ENCODE peak calls at places on chromosomes 3 and 15, in eight cellular contexts. One of them, this sample, is unnamed.

GRCh38 chr3:191070762-191071365 is 128.2 kb upstream of the OSTN start:
- DNase-seq in breast epithelium: no peak
- DNase-seq in foreskin fibroblast: no peak
- DNase-seq in DND-41: no peak
- DNase-seq in heart right ventricle: no peak
- DNase-seq in choroid plexus epithelial cell: peak; percentile 61
- DNase-seq in psoas muscle: no peak
- DNase-seq in colonic mucosa: no peak
- DNase-seq in this sample: peak; percentile 33

GRCh38 chr15:40775007-40775406 is 5.2 kb downstream of the C15orf62 start:
- DNase-seq in foreskin fibroblast: no peak
- DNase-seq in breast epithelium: no peak
- DNase-seq in colonic mucosa: no peak
- DNase-seq in DND-41: no peak
- DNase-seq in psoas muscle: no peak
- DNase-seq in choroid plexus epithelial cell: no peak
- DNase-seq in heart right ventricle: no peak
- DNase-seq in this sample: no peak

GRCh38 chr3:165196577-165197561 is 685 bp upstream of the SLITRK3 start:
- DNase-seq in psoas muscle: peak; percentile 23
- DNase-seq in breast epithelium: no peak
- DNase-seq in heart right ventricle: no peak
- DNase-seq in foreskin fibroblast: no peak
- DNase-seq in colonic mucosa: no peak
- DNase-seq in DND-41: no peak
- DNase-seq in choroid plexus epithelial cell: peak; percentile 3
- DNase-seq in this sample: no peak

GRCh38 chr3:183754052-183754451 is 56.5 kb downstream of the YEATS2 start:
- DNase-seq in psoas muscle: no peak
- DNase-seq in heart right ventricle: no peak
- DNase-seq in DND-41: no peak
- DNase-seq in colonic mucosa: no peak
- DNase-seq in foreskin fibroblast: no peak
- DNase-seq in choroid plexus epithelial cell: no peak
- DNase-seq in breast epithelium: no peak
- DNase-seq in this sample: no peak

GRCh38 chr15:73683624-73684536 is at the start of gene CD276:
- DNase-seq in psoas muscle: peak; percentile 86
- DNase-seq in breast epithelium: peak; percentile 61
- DNase-seq in foreskin fibroblast: peak; percentile 92
- DNase-seq in DND-41: no peak
- DNase-seq in colonic mucosa: peak; percentile 82
- DNase-seq in heart right ventricle: peak; percentile 73
- DNase-seq in choroid plexus epithelial cell: peak; percentile 63
- DNase-seq in this sample: no peak

GRCh38 chr3:82082796-82083195 is 321.4 kb upstream of the GBE1 start:
- DNase-seq in breast epithelium: no peak
- DNase-seq in colonic mucosa: no peak
- DNase-seq in psoas muscle: no peak
- DNase-seq in choroid plexus epithelial cell: peak; percentile 65
- DNase-seq in DND-41: no peak
- DNase-seq in heart right ventricle: no peak
- DNase-seq in foreskin fibroblast: peak; percentile 43
- DNase-seq in this sample: no peak

GRCh38 chr3:110901536-110901935 is 170.1 kb upstream of the NECTIN3 start:
- DNase-seq in breast epithelium: no peak
- DNase-seq in colonic mucosa: no peak
- DNase-seq in DND-41: no peak
- DNase-seq in choroid plexus epithelial cell: no peak
- DNase-seq in heart right ventricle: no peak
- DNase-seq in foreskin fibroblast: no peak
- DNase-seq in psoas muscle: no peak
- DNase-seq in this sample: no peak

GRCh38 chr3:75180945-75181298 is 483.2 kb upstream of the FRG2C start:
- DNase-seq in choroid plexus epithelial cell: no peak
- DNase-seq in DND-41: no peak
- DNase-seq in heart right ventricle: no peak
- DNase-seq in foreskin fibroblast: no peak
- DNase-seq in breast epithelium: no peak
- DNase-seq in psoas muscle: no peak
- DNase-seq in colonic mucosa: no peak
- DNase-seq in this sample: no peak

GRCh38 chr15:74531144-74531811 is 9.7 kb upstream of the ARID3B start:
- DNase-seq in DND-41: no peak
- DNase-seq in choroid plexus epithelial cell: peak; percentile 95
- DNase-seq in psoas muscle: no peak
- DNase-seq in foreskin fibroblast: peak; percentile 80
- DNase-seq in colonic mucosa: no peak
- DNase-seq in heart right ventricle: no peak
- DNase-seq in breast epithelium: no peak
- DNase-seq in this sample: no peak

GRCh38 chr3:141268791-141269190 is 37.2 kb downstream of the PXYLP1 start:
- DNase-seq in heart right ventricle: no peak
- DNase-seq in colonic mucosa: no peak
- DNase-seq in breast epithelium: no peak
- DNase-seq in choroid plexus epithelial cell: no peak
- DNase-seq in DND-41: no peak
- DNase-seq in psoas muscle: no peak
- DNase-seq in foreskin fibroblast: no peak
- DNase-seq in this sample: no peak

GRCh38 chr15:25947336-25948080 is 84.4 kb upstream of the ATP10A start:
- DNase-seq in heart right ventricle: no peak
- DNase-seq in psoas muscle: no peak
- DNase-seq in breast epithelium: no peak
- DNase-seq in choroid plexus epithelial cell: no peak
- DNase-seq in foreskin fibroblast: peak; percentile 14
- DNase-seq in DND-41: no peak
- DNase-seq in colonic mucosa: no peak
- DNase-seq in this sample: peak; percentile 31

GRCh38 chr3:38575279-38575843 is 74.1 kb downstream of the SCN5A start:
- DNase-seq in breast epithelium: no peak
- DNase-seq in heart right ventricle: no peak
- DNase-seq in foreskin fibroblast: peak; percentile 14
- DNase-seq in psoas muscle: no peak
- DNase-seq in DND-41: no peak
- DNase-seq in choroid plexus epithelial cell: no peak
- DNase-seq in colonic mucosa: no peak
- DNase-seq in this sample: no peak

GRCh38 chr15:58684036-58684700 is 65.3 kb downstream of the ADAM10 start:
- DNase-seq in foreskin fibroblast: no peak
- DNase-seq in breast epithelium: no peak
- DNase-seq in choroid plexus epithelial cell: no peak
- DNase-seq in colonic mucosa: no peak
- DNase-seq in psoas muscle: no peak
- DNase-seq in DND-41: no peak
- DNase-seq in heart right ventricle: no peak
- DNase-seq in this sample: peak; percentile 39
- TF ChIP-seq CTCF in foreskin fibroblast: no peak
- TF ChIP-seq CTCF in breast epithelium: no peak
- TF ChIP-seq CTCF in choroid plexus epithelial cell: no peak
- TF ChIP-seq CTCF in colonic mucosa: no peak
- TF ChIP-seq CTCF in psoas muscle: no peak
- TF ChIP-seq CTCF in DND-41: no peak
- TF ChIP-seq CTCF in heart right ventricle: no peak
- TF ChIP-seq CTCF in this sample: no peak

GRCh38 chr15:99275525-99276128 is 24.3 kb downstream of the LRRC28 start:
- DNase-seq in foreskin fibroblast: no peak
- DNase-seq in colonic mucosa: no peak
- DNase-seq in psoas muscle: no peak
- DNase-seq in DND-41: peak; percentile 42
- DNase-seq in heart right ventricle: no peak
- DNase-seq in breast epithelium: no peak
- DNase-seq in choroid plexus epithelial cell: no peak
- DNase-seq in this sample: no peak
- H3K4me3 ChIP-seq in foreskin fibroblast: no peak overlapping the region
- H3K4me3 ChIP-seq in colonic mucosa: no peak overlapping the region
- H3K4me3 ChIP-seq in psoas muscle: no peak overlapping the region
- H3K4me3 ChIP-seq in DND-41: no peak overlapping the region
- H3K4me3 ChIP-seq in heart right ventricle: no peak overlapping the region
- H3K4me3 ChIP-seq in breast epithelium: no peak overlapping the region
- H3K4me3 ChIP-seq in choroid plexus epithelial cell: no peak overlapping the region
- H3K4me3 ChIP-seq in this sample: no peak overlapping the region

GRCh38 chr3:138114431-138114918 is 933 bp downstream of the DZIP1L start:
- DNase-seq in breast epithelium: no peak
- DNase-seq in choroid plexus epithelial cell: peak; percentile 49
- DNase-seq in colonic mucosa: no peak
- DNase-seq in psoas muscle: no peak
- DNase-seq in foreskin fibroblast: peak; percentile 43
- DNase-seq in DND-41: no peak
- DNase-seq in heart right ventricle: peak; percentile 10
- DNase-seq in this sample: no peak

GRCh38 chr3:138124188-138124587 is 8.0 kb downstream of the A4GNT start:
- DNase-seq in choroid plexus epithelial cell: no peak
- DNase-seq in breast epithelium: no peak
- DNase-seq in foreskin fibroblast: no peak
- DNase-seq in DND-41: no peak
- DNase-seq in colonic mucosa: no peak
- DNase-seq in psoas muscle: no peak
- DNase-seq in heart right ventricle: no peak
- DNase-seq in this sample: no peak

GRCh38 chr3:138124689-138125420 is 7.3 kb downstream of the A4GNT start:
- DNase-seq in heart right ventricle: no peak
- DNase-seq in psoas muscle: no peak
- DNase-seq in foreskin fibroblast: peak; percentile 68
- DNase-seq in DND-41: no peak
- DNase-seq in breast epithelium: no peak
- DNase-seq in colonic mucosa: no peak
- DNase-seq in choroid plexus epithelial cell: peak; percentile 75
- DNase-seq in this sample: no peak

GRCh38 chr3:138114988-138115971 is at the start of gene DZIP1L:
- DNase-seq in heart right ventricle: peak; percentile 67
- DNase-seq in colonic mucosa: peak; percentile 36
- DNase-seq in DND-41: no peak
- DNase-seq in psoas muscle: peak; percentile 60
- DNase-seq in choroid plexus epithelial cell: peak; percentile 64
- DNase-seq in breast epithelium: no peak
- DNase-seq in foreskin fibroblast: peak; percentile 86
- DNase-seq in this sample: peak; percentile 55

GRCh38 chr3:138118863-138119766 is 3.7 kb upstream of the DZIP1L start:
- DNase-seq in heart right ventricle: peak; percentile 79
- DNase-seq in foreskin fibroblast: peak; percentile 86
- DNase-seq in DND-41: peak; percentile 62
- DNase-seq in colonic mucosa: peak; percentile 75
- DNase-seq in psoas muscle: peak; percentile 68
- DNase-seq in breast epithelium: peak; percentile 62
- DNase-seq in choroid plexus epithelial cell: peak; percentile 81
- DNase-seq in this sample: no peak
- TF ChIP-seq CTCF in heart right ventricle: peak; percentile 84
- TF ChIP-seq CTCF in foreskin fibroblast: peak; percentile 94
- TF ChIP-seq CTCF in DND-41: peak; percentile 86
- TF ChIP-seq CTCF in colonic mucosa: peak; percentile 66
- TF ChIP-seq CTCF in psoas muscle: peak; percentile 75
- TF ChIP-seq CTCF in breast epithelium: peak; percentile 60
- TF ChIP-seq CTCF in choroid plexus epithelial cell: peak; percentile 97
- TF ChIP-seq CTCF in this sample: peak; percentile 92

DNA sequence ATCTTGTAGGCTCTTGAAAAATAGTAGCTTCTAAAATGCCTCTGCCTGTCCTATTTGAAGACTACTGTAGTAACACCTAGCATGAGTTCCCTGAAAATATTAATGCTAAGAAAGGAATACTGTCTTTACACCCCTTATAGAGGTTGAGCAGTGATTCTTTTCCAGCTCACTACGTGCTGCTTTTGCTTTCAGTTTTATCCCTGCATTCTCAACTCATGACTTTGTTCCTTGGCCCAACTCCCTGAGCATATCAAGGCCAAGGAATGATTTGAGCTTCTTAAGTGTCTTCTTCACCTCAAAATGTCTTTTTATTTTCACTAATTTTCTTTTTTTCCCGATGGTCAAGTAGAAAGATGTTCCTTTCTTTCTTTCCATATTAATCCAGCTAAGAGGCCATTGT is 16.5 kb upstream of the P2RY13 start:
- DNase-seq in colonic mucosa: no peak
- DNase-seq in breast epithelium: no peak
- DNase-seq in choroid plexus epithelial cell: peak; percentile 80
- DNase-seq in heart right ventricle: no peak
- DNase-seq in DND-41: no peak
- DNase-seq in foreskin fibroblast: peak; percentile 78
- DNase-seq in psoas muscle: no peak
- DNase-seq in this sample: no peak
- H3K4me3 ChIP-seq in colonic mucosa: no peak overlapping the region
- H3K4me3 ChIP-seq in breast epithelium: peak overlapping the region; percentile 58
- H3K4me3 ChIP-seq in choroid plexus epithelial cell: no peak overlapping the region
- H3K4me3 ChIP-seq in heart right ventricle: no peak overlapping the region
- H3K4me3 ChIP-seq in DND-41: no peak overlapping the region
- H3K4me3 ChIP-seq in foreskin fibroblast: no peak overlapping the region
- H3K4me3 ChIP-seq in psoas muscle: peak overlapping the region; percentile 12
- H3K4me3 ChIP-seq in this sample: no peak overlapping the region

GRCh38 chr15:66188464-66188863 is 65.1 kb downstream of the MEGF11 start:
- DNase-seq in choroid plexus epithelial cell: no peak
- DNase-seq in foreskin fibroblast: no peak
- DNase-seq in DND-41: no peak
- DNase-seq in heart right ventricle: no peak
- DNase-seq in colonic mucosa: no peak
- DNase-seq in psoas muscle: no peak
- DNase-seq in breast epithelium: no peak
- DNase-seq in this sample: no peak
- TF ChIP-seq CTCF in choroid plexus epithelial cell: no peak
- TF ChIP-seq CTCF in foreskin fibroblast: no peak
- TF ChIP-seq CTCF in DND-41: no peak
- TF ChIP-seq CTCF in heart right ventricle: no peak
- TF ChIP-seq CTCF in colonic mucosa: no peak
- TF ChIP-seq CTCF in psoas muscle: no peak
- TF ChIP-seq CTCF in breast epithelium: no peak
- TF ChIP-seq CTCF in this sample: no peak

GRCh38 chr3:128481438-128481942 is 11.5 kb downstream of the GATA2 start:
- DNase-seq in choroid plexus epithelial cell: no peak
- DNase-seq in psoas muscle: peak; percentile 60
- DNase-seq in colonic mucosa: no peak
- DNase-seq in breast epithelium: no peak
- DNase-seq in heart right ventricle: peak; percentile 84
- DNase-seq in DND-41: no peak
- DNase-seq in foreskin fibroblast: no peak
- DNase-seq in this sample: no peak

GRCh38 chr3:128478576-128479506 is 12.2 kb upstream of the DNAJB8 start:
- DNase-seq in foreskin fibroblast: no peak
- DNase-seq in DND-41: no peak
- DNase-seq in heart right ventricle: no peak
- DNase-seq in choroid plexus epithelial cell: no peak
- DNase-seq in colonic mucosa: no peak
- DNase-seq in psoas muscle: no peak
- DNase-seq in breast epithelium: no peak
- DNase-seq in this sample: no peak

GRCh38 chr3:128480717-128481437 is 12.1 kb downstream of the GATA2 start:
- DNase-seq in choroid plexus epithelial cell: no peak
- DNase-seq in heart right ventricle: no peak
- DNase-seq in DND-41: no peak
- DNase-seq in foreskin fibroblast: no peak
- DNase-seq in psoas muscle: no peak
- DNase-seq in breast epithelium: no peak
- DNase-seq in colonic mucosa: no peak
- DNase-seq in this sample: no peak

GRCh38 chr3:128479558-128480086 is 12.9 kb upstream of the DNAJB8 start:
- DNase-seq in colonic mucosa: no peak
- DNase-seq in foreskin fibroblast: no peak
- DNase-seq in psoas muscle: no peak
- DNase-seq in DND-41: no peak
- DNase-seq in choroid plexus epithelial cell: no peak
- DNase-seq in breast epithelium: no peak
- DNase-seq in heart right ventricle: no peak
- DNase-seq in this sample: no peak

GRCh38 chr3:128480278-128480677 is 12.7 kb downstream of the GATA2 start:
- DNase-seq in foreskin fibroblast: no peak
- DNase-seq in choroid plexus epithelial cell: no peak
- DNase-seq in psoas muscle: no peak
- DNase-seq in DND-41: no peak
- DNase-seq in heart right ventricle: peak; percentile 46
- DNase-seq in colonic mucosa: no peak
- DNase-seq in breast epithelium: no peak
- DNase-seq in this sample: no peak
- H3K4me3 ChIP-seq in foreskin fibroblast: no peak overlapping the region
- H3K4me3 ChIP-seq in choroid plexus epithelial cell: no peak overlapping the region
- H3K4me3 ChIP-seq in psoas muscle: no peak overlapping the region
- H3K4me3 ChIP-seq in DND-41: no peak overlapping the region
- H3K4me3 ChIP-seq in heart right ventricle: peak overlapping the region; percentile 5
- H3K4me3 ChIP-seq in colonic mucosa: no peak overlapping the region
- H3K4me3 ChIP-seq in breast epithelium: no peak overlapping the region
- H3K4me3 ChIP-seq in this sample: no peak overlapping the region

This sample was measured in retinal pigment epithelial cell.